ENCODE peak calls at places on chromosomes 3 and 15, in five cellular contexts. O is HFF-Myc, S is HFFc6, B is dorsolateral prefrontal cortex, A is GM13976. I is an unnamed sample.

GRCh38 chr15:94252223-94252766 is 20.9 kb downstream of the MCTP2 start:
- DNase-seq in O (no peak), S (no peak), B (no peak), A (no peak), I (no peak)

GRCh38 chr3:14452676-14453367 is 50.4 kb downstream of the SLC6A6 start:
- DNase-seq in O (peak; percentile 89), S (peak; percentile 96), B (peak; percentile 83), A (no peak), I (peak; percentile 85)

GRCh38 chr3:58055309-58055708 is 47.1 kb downstream of the FLNB start:
- DNase-seq in O (no peak), S (no peak), B (no peak), A (no peak), I (no peak)

GRCh38 chr15:43918717-43919116 is 91.9 kb downstream of the WDR76 start:
- DNase-seq in O (no peak), S (no peak), B (no peak), A (no peak), I (no peak)

GRCh38 chr3:61991706-61992105 is 381.6 kb downstream of the FEZF2 start:
- DNase-seq in O (no peak), S (no peak), B (no peak), A (no peak), I (no peak)

GRCh38 chr3:8210752-8211405 is 290.7 kb upstream of the LMCD1 start:
- DNase-seq in O (no peak), S (no peak), B (no peak), A (no peak), I (no peak)

GRCh38 chr15:37098468-37099320 is 1.7 kb downstream of the MEIS2 start:
- DNase-seq in O (no peak), S (no peak), B (no peak), A (peak; percentile 66), I (peak; percentile 49)

GRCh38 chr3:52280046-52280445 is 1.6 kb upstream of the WDR82 start:
- DNase-seq in O (no peak), S (no peak), B (no peak), A (no peak), I (no peak)

GRCh38 chr15:42069025-42069424 is 25.3 kb downstream of the PLA2G4D start:
- DNase-seq in O (no peak), S (no peak), B (no peak), A (no peak), I (no peak)

GRCh38 chr3:54760226-54760625 is 167.6 kb downstream of the LRTM1 start:
- DNase-seq in O (peak; percentile 35), S (no peak), B (no peak), A (no peak), I (no peak)

GRCh38 chr3:48314542-48314941 is 18.9 kb downstream of the SPINK8 start:
- DNase-seq in O (no peak), S (no peak), B (no peak), A (no peak), I (no peak)

GRCh38 chr15:78509726-78510312 is 2.4 kb downstream of the HYKK start:
- DNase-seq in O (no peak), S (no peak), B (no peak), A (no peak), I (no peak)

GRCh38 chr3:72907851-72908620 is 20.2 kb downstream of the GXYLT2 start:
- DNase-seq in O (no peak), S (peak; percentile 57), B (peak; percentile 45), A (no peak), I (no peak)

GRCh38 chr3:146117406-146118285 is 43.3 kb downstream of the PLOD2 start:
- DNase-seq in O (peak; percentile 70), S (peak; percentile 92), B (no peak), A (no peak), I (no peak)

GRCh38 chr15:77870195-77871065 is 207.1 kb downstream of the TBC1D2B start:
- DNase-seq in O (no peak), S (peak; percentile 57), B (peak; percentile 63), A (peak; percentile 84), I (peak; percentile 50)

GRCh38 chr15:78147566-78147965 is 1.6 kb upstream of the IDH3A start:
- DNase-seq in O (no peak), S (no peak), B (no peak), A (no peak), I (no peak)

GRCh38 chr3:172591876-172592771 is 68.9 kb upstream of the TNFSF10 start:
- DNase-seq in O (no peak), S (no peak), B (no peak), A (peak; percentile 70), I (no peak)

GRCh38 chr3:106920609-106921008 is 456.6 kb upstream of the CCDC54 start:
- DNase-seq in O (no peak), S (no peak), B (no peak), A (no peak), I (no peak)

GRCh38 chr15:98946301-98947255 is 61.0 kb downstream of the PGPEP1L start:
- DNase-seq in O (no peak), S (no peak), B (no peak), A (no peak), I (peak; percentile 62)

GRCh38 chr3:124133366-124133940 is 141.5 kb upstream of the ROPN1 start:
- DNase-seq in O (no peak), S (no peak), B (no peak), A (no peak), I (no peak)

DNA sequence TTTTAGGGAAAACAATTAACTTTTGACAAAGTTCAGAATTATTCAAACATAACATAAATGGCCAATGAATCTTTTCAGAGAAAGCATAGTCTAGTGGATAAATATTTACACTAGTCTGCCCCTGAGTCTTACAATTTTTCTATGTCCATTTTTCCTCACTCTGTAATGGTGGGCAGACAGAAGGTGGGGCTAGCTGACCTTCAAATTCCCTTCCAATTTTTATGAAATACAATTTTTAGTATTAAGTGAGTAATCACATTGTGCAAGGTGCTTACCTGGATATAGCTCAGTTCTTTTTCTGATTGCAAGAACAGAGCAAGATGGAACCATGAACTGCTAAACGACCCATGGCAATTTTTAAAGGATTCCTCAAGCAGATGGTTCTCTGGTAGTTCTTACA is 441.7 kb upstream of the NR2F2 start:
- DNase-seq in O (no peak), S (no peak), B (no peak), A (no peak), I (no peak)
- TF ChIP-seq CTCF in O (no peak), S (peak; percentile 22), B (no peak), A (no peak), I (no peak)

GRCh38 chr15:49604625-49605409 is 15.8 kb downstream of the FAM227B start:
- DNase-seq in O (no peak), S (no peak), B (no peak), A (no peak), I (no peak)

GRCh38 chr15:49605588-49605987 is 15.0 kb downstream of the FAM227B start:
- DNase-seq in O (no peak), S (no peak), B (no peak), A (no peak), I (no peak)

GRCh38 chr15:49610166-49610918 is 10.3 kb downstream of the FAM227B start:
- DNase-seq in O (no peak), S (no peak), B (no peak), A (no peak), I (no peak)

GRCh38 chr15:49606594-49606993 is 14.0 kb downstream of the FAM227B start:
- DNase-seq in O (no peak), S (no peak), B (no peak), A (no peak), I (no peak)
- TF ChIP-seq CTCF in O (peak; percentile 49), S (peak; percentile 59), B (no peak), A (no peak), I (no peak)

GRCh38 chr3:159130108-159130507 is 328.3 kb downstream of the MFSD1 start:
- DNase-seq in O (no peak), S (peak; percentile 10), B (no peak), A (no peak), I (no peak)
- TF ChIP-seq CTCF in O (peak; percentile 43), S (peak; percentile 69), B (no peak), A (no peak), I (no peak)

GRCh38 chr3:78687520-78687919 is 1080.3 kb downstream of the ROBO1 start:
- DNase-seq in O (no peak), S (no peak), B (no peak), A (no peak), I (no peak)
- TF ChIP-seq CTCF in O (no peak), S (no peak), B (no peak), A (no peak), I (no peak)